ENCODE peak calls at places on chromosome 10, in six cellular contexts. One of them, this sample, is unnamed.

GRCh38 chr10:130711072-130711471 is 574.9 kb downstream of the GLRX3 start:
- DNase-seq in left ventricle myocardium inferior: no peak
- DNase-seq in cardiac fibroblast: no peak
- DNase-seq in mucosa of descending colon: no peak
- DNase-seq in esophagus squamous epithelium: no peak
- DNase-seq in lung: no peak
- DNase-seq in this sample: no peak

GRCh38 chr10:474406-474805 is 215.1 kb downstream of the DIP2C start:
- DNase-seq in mucosa of descending colon: no peak
- DNase-seq in esophagus squamous epithelium: no peak
- DNase-seq in left ventricle myocardium inferior: no peak
- DNase-seq in cardiac fibroblast: no peak
- DNase-seq in lung: no peak
- DNase-seq in this sample: peak

GRCh38 chr10:7085913-7086589 is 324.8 kb downstream of the SFMBT2 start:
- DNase-seq in esophagus squamous epithelium: no peak
- DNase-seq in mucosa of descending colon: no peak
- DNase-seq in left ventricle myocardium inferior: no peak
- DNase-seq in cardiac fibroblast: peak
- DNase-seq in lung: no peak
- DNase-seq in this sample: no peak

GRCh38 chr10:24617771-24618396 is 105.8 kb downstream of the ARHGAP21 start:
- DNase-seq in mucosa of descending colon: no peak
- DNase-seq in left ventricle myocardium inferior: peak
- DNase-seq in esophagus squamous epithelium: no peak
- DNase-seq in cardiac fibroblast: peak
- DNase-seq in lung: no peak
- DNase-seq in this sample: peak

GRCh38 chr10:92720306-92721165 is 30.8 kb downstream of the HHEX start:
- DNase-seq in esophagus squamous epithelium: no peak
- DNase-seq in lung: no peak
- DNase-seq in mucosa of descending colon: no peak
- DNase-seq in cardiac fibroblast: peak
- DNase-seq in left ventricle myocardium inferior: no peak
- DNase-seq in this sample: no peak

GRCh38 chr10:17217661-17218306 is 10.3 kb upstream of the VIM start:
- DNase-seq in esophagus squamous epithelium: no peak
- DNase-seq in lung: no peak
- DNase-seq in mucosa of descending colon: no peak
- DNase-seq in left ventricle myocardium inferior: no peak
- DNase-seq in cardiac fibroblast: peak
- DNase-seq in this sample: no peak

GRCh38 chr10:822661-823367 is 108.7 kb downstream of the LARP4B start:
- DNase-seq in lung: no peak
- DNase-seq in esophagus squamous epithelium: no peak
- DNase-seq in cardiac fibroblast: no peak
- DNase-seq in left ventricle myocardium inferior: no peak
- DNase-seq in mucosa of descending colon: no peak
- DNase-seq in this sample: no peak

GRCh38 chr10:111811515-111811914 is 372.1 kb downstream of the GPAM start:
- DNase-seq in cardiac fibroblast: no peak
- DNase-seq in left ventricle myocardium inferior: no peak
- DNase-seq in lung: no peak
- DNase-seq in mucosa of descending colon: no peak
- DNase-seq in esophagus squamous epithelium: no peak
- DNase-seq in this sample: no peak

GRCh38 chr10:83222300-83222699 is 917.0 kb upstream of the GHITM start:
- DNase-seq in mucosa of descending colon: no peak
- DNase-seq in left ventricle myocardium inferior: no peak
- DNase-seq in cardiac fibroblast: no peak
- DNase-seq in esophagus squamous epithelium: no peak
- DNase-seq in lung: no peak
- DNase-seq in this sample: no peak

GRCh38 chr10:99916776-99917175 is 93.0 kb downstream of the DNMBP start:
- DNase-seq in esophagus squamous epithelium: no peak
- DNase-seq in mucosa of descending colon: no peak
- DNase-seq in lung: no peak
- DNase-seq in cardiac fibroblast: no peak
- DNase-seq in left ventricle myocardium inferior: no peak
- DNase-seq in this sample: no peak

GRCh38 chr10:13648425-13648824 is 61.7 kb downstream of the PRPF18 start:
- DNase-seq in cardiac fibroblast: no peak
- DNase-seq in lung: no peak
- DNase-seq in esophagus squamous epithelium: no peak
- DNase-seq in left ventricle myocardium inferior: no peak
- DNase-seq in mucosa of descending colon: no peak
- DNase-seq in this sample: no peak

GRCh38 chr10:122130474-122131110 is 140.5 kb upstream of the BTBD16 start:
- DNase-seq in esophagus squamous epithelium: no peak
- DNase-seq in mucosa of descending colon: no peak
- DNase-seq in cardiac fibroblast: no peak
- DNase-seq in lung: no peak
- DNase-seq in left ventricle myocardium inferior: no peak
- DNase-seq in this sample: no peak

GRCh38 chr10:110209926-110210662 is 2.7 kb downstream of the MXI1 start:
- DNase-seq in cardiac fibroblast: peak
- DNase-seq in esophagus squamous epithelium: no peak
- DNase-seq in lung: no peak
- DNase-seq in mucosa of descending colon: peak
- DNase-seq in left ventricle myocardium inferior: peak
- DNase-seq in this sample: peak

GRCh38 chr10:122499491-122499941 is 38.2 kb downstream of the HTRA1 start:
- DNase-seq in cardiac fibroblast: peak
- DNase-seq in mucosa of descending colon: peak
- DNase-seq in esophagus squamous epithelium: no peak
- DNase-seq in lung: no peak
- DNase-seq in left ventricle myocardium inferior: peak
- DNase-seq in this sample: no peak

GRCh38 chr10:33334170-33334838 is at the start of gene NRP1:
- DNase-seq in cardiac fibroblast: no peak
- DNase-seq in lung: no peak
- DNase-seq in esophagus squamous epithelium: no peak
- DNase-seq in left ventricle myocardium inferior: peak
- DNase-seq in mucosa of descending colon: peak
- DNase-seq in this sample: no peak

GRCh38 chr10:104479906-104480579 is 126.4 kb downstream of the CFAP58 start:
- DNase-seq in mucosa of descending colon: no peak
- DNase-seq in lung: no peak
- DNase-seq in cardiac fibroblast: no peak
- DNase-seq in left ventricle myocardium inferior: no peak
- DNase-seq in esophagus squamous epithelium: no peak
- DNase-seq in this sample: no peak

GRCh38 chr10:7260912-7261700 is 149.7 kb downstream of the SFMBT2 start:
- DNase-seq in lung: no peak
- DNase-seq in mucosa of descending colon: no peak
- DNase-seq in left ventricle myocardium inferior: no peak
- DNase-seq in esophagus squamous epithelium: no peak
- DNase-seq in cardiac fibroblast: peak
- DNase-seq in this sample: no peak

GRCh38 chr10:6973904-6974303 is 393.8 kb upstream of the PRKCQ start:
- DNase-seq in cardiac fibroblast: no peak
- DNase-seq in left ventricle myocardium inferior: no peak
- DNase-seq in mucosa of descending colon: no peak
- DNase-seq in lung: no peak
- DNase-seq in esophagus squamous epithelium: no peak
- DNase-seq in this sample: no peak

GRCh38 chr10:28087675-28088351 is 88.9 kb upstream of the ODAD2 start:
- DNase-seq in lung: no peak
- DNase-seq in esophagus squamous epithelium: no peak
- DNase-seq in left ventricle myocardium inferior: no peak
- DNase-seq in mucosa of descending colon: no peak
- DNase-seq in cardiac fibroblast: peak
- DNase-seq in this sample: no peak

GRCh38 chr10:23525406-23525805 is 86.5 kb downstream of the OTUD1 start:
- DNase-seq in esophagus squamous epithelium: no peak
- DNase-seq in cardiac fibroblast: peak
- DNase-seq in lung: no peak
- DNase-seq in left ventricle myocardium inferior: no peak
- DNase-seq in mucosa of descending colon: no peak
- DNase-seq in this sample: no peak

GRCh38 chr10:11685787-11686218 is 56.4 kb upstream of the ECHDC3 start:
- DNase-seq in esophagus squamous epithelium: peak
- DNase-seq in cardiac fibroblast: peak
- DNase-seq in left ventricle myocardium inferior: peak
- DNase-seq in lung: peak
- DNase-seq in mucosa of descending colon: peak
- DNase-seq in this sample: peak

DNA sequence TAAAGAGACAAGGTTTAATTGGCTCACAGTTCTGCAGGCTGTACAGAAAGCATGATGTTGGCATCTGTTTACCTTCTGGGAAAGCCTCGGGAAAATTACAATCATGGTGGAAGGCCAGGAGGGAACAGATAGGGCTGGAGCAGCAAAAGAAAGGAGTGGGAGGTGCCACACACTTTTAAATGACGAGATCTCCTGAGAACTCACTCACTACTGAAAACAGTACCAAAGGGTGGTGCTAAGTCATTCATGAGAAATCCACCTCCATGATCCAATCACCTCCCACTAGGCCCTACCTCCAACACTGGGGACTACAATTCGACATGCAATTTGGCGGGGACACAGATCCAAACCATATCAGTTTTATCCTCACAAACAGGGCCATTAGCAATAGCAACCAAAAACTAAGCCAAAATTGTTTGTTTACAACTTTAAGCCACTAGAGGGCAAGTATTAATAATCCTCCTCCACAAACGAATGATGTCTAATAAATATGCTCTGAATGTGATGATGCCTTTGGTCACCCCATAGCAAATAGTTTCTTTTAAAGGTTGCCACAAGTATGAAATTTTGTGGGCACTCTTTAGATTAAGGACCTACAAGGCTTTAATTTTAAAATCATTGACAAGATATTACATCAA is 129.2 kb upstream of the NRBF2 start:
- DNase-seq in left ventricle myocardium inferior: no peak
- DNase-seq in mucosa of descending colon: no peak
- DNase-seq in cardiac fibroblast: no peak
- DNase-seq in esophagus squamous epithelium: no peak
- DNase-seq in lung: no peak
- DNase-seq in this sample: no peak
- TF ChIP-seq CTCF in left ventricle myocardium inferior: peak
- TF ChIP-seq CTCF in mucosa of descending colon: no peak
- TF ChIP-seq CTCF in cardiac fibroblast: peak
- TF ChIP-seq CTCF in esophagus squamous epithelium: peak
- TF ChIP-seq CTCF in lung: no peak
- TF ChIP-seq CTCF in this sample: no peak

GRCh38 chr10:93917814-93918213 is 24.0 kb downstream of the SLC35G1 start:
- DNase-seq in esophagus squamous epithelium: no peak
- DNase-seq in cardiac fibroblast: no peak
- DNase-seq in left ventricle myocardium inferior: no peak
- DNase-seq in lung: no peak
- DNase-seq in mucosa of descending colon: no peak
- DNase-seq in this sample: no peak

GRCh38 chr10:93916257-93917063 is 22.7 kb downstream of the SLC35G1 start:
- DNase-seq in lung: no peak
- DNase-seq in esophagus squamous epithelium: no peak
- DNase-seq in mucosa of descending colon: no peak
- DNase-seq in left ventricle myocardium inferior: no peak
- DNase-seq in cardiac fibroblast: peak
- DNase-seq in this sample: no peak

GRCh38 chr10:93915603-93916002 is 21.8 kb downstream of the SLC35G1 start:
- DNase-seq in left ventricle myocardium inferior: no peak
- DNase-seq in esophagus squamous epithelium: no peak
- DNase-seq in cardiac fibroblast: no peak
- DNase-seq in mucosa of descending colon: no peak
- DNase-seq in lung: no peak
- DNase-seq in this sample: no peak

GRCh38 chr10:93913706-93914105 is 19.9 kb downstream of the SLC35G1 start:
- DNase-seq in lung: no peak
- DNase-seq in esophagus squamous epithelium: no peak
- DNase-seq in left ventricle myocardium inferior: no peak
- DNase-seq in cardiac fibroblast: no peak
- DNase-seq in mucosa of descending colon: no peak
- DNase-seq in this sample: no peak

DNA sequence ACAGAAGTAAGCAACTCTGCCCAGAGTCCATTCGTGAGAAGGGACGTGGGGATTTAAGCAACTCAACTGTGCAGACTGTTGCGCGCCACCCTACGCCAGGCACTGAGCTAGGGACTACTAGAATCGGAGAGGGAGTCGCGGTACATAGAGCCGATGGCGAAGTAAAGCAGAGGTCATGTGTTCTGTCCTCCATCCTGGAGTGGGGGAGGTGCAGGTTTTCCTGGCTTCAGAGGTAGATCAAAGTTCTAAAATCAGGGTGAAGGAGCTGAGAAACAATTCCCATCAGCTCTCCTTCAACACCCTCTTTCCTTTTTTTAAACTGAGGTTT is 23.2 kb downstream of the SLC35G1 start:
- DNase-seq in left ventricle myocardium inferior: no peak
- DNase-seq in esophagus squamous epithelium: no peak
- DNase-seq in lung: no peak
- DNase-seq in cardiac fibroblast: no peak
- DNase-seq in mucosa of descending colon: no peak
- DNase-seq in this sample: no peak
- H3K4me3 ChIP-seq in left ventricle myocardium inferior: peak
- H3K4me3 ChIP-seq in esophagus squamous epithelium: no peak
- H3K4me3 ChIP-seq in lung: no peak
- H3K4me3 ChIP-seq in cardiac fibroblast: no peak
- H3K4me3 ChIP-seq in mucosa of descending colon: no peak
- H3K4me3 ChIP-seq in this sample: peak

GRCh38 chr10:69636626-69637550 is 6.8 kb downstream of the FAM241B start:
- DNase-seq in esophagus squamous epithelium: no peak
- DNase-seq in cardiac fibroblast: no peak
- DNase-seq in left ventricle myocardium inferior: no peak
- DNase-seq in mucosa of descending colon: no peak
- DNase-seq in lung: no peak
- DNase-seq in this sample: no peak
- TF ChIP-seq CTCF in esophagus squamous epithelium: peak
- TF ChIP-seq CTCF in cardiac fibroblast: peak
- TF ChIP-seq CTCF in left ventricle myocardium inferior: peak
- TF ChIP-seq CTCF in mucosa of descending colon: no peak
- TF ChIP-seq CTCF in lung: no peak
- TF ChIP-seq CTCF in this sample: no peak

DNA sequence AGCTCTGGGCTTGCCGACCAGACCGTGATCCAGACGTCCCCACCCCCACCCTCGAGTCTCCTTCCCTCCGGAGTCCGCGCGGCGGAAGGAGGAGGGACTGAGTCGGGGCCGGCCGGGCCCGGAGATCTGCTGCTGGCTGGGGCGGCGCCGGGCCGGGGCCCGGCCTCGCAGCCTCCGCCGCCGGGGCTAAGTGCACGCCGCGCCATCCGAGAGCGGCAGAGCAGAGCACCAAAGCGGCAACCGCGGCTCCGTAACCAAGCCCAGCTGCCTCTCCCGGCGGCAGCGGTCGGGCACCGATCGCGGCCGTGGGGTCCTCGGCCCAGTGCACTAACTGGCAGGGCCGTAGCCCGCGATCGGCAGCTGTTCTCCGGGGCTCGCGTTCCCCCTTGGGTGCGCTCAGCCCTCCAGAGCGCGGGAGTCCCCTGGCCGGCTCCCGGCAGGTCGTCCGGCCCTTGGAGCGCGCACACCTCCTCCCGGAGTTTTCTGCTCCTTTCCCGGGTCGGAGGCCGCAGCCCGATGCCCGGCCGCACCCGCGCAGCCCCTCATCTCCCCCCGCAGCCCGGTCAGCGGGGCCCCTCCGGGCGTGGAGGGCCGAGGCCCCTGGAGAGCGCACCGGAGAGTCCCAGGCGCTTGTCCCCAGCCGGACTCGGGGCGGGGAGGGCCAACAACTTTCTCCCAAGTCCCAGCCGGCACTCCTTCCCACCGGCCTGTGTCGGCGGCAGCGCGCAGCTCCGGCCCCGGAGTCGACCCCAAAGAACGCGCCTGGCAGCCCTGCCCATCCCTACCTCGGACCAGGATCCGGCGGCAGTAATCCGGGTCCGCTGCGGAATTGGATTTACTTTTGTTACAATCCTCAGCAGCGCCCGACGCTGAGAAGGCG is 799 bp downstream of the VAX1 start:
- DNase-seq in esophagus squamous epithelium: no peak
- DNase-seq in cardiac fibroblast: peak
- DNase-seq in left ventricle myocardium inferior: no peak
- DNase-seq in mucosa of descending colon: no peak
- DNase-seq in lung: no peak
- DNase-seq in this sample: no peak
- H3K4me3 ChIP-seq in esophagus squamous epithelium: peak
- H3K4me3 ChIP-seq in cardiac fibroblast: peak
- H3K4me3 ChIP-seq in left ventricle myocardium inferior: peak
- H3K4me3 ChIP-seq in mucosa of descending colon: no peak
- H3K4me3 ChIP-seq in lung: no peak
- H3K4me3 ChIP-seq in this sample: peak